ENCODE peak calls at places on chromosomes 6 and 20, in six cellular contexts. One of them, this sample, is unnamed.

GRCh38 chr6:86775893-86776292 is 161.4 kb upstream of the HTR1E start:
- DNase-seq in IMR-90: no peak
- DNase-seq in H1: no peak
- DNase-seq in mesendoderm: no peak
- DNase-seq in neuronal stem cell: no peak
- DNase-seq in trophoblast cell: no peak
- DNase-seq in this sample: no peak

GRCh38 chr20:62961310-62961783 is 8.8 kb downstream of the SLC17A9 start:
- DNase-seq in IMR-90: no peak
- DNase-seq in H1: no peak
- DNase-seq in mesendoderm: no peak
- DNase-seq in neuronal stem cell: no peak
- DNase-seq in trophoblast cell: no peak
- DNase-seq in this sample: no peak

GRCh38 chr6:36856277-36856676 is 17.0 kb upstream of the CPNE5 start:
- DNase-seq in IMR-90: no peak
- DNase-seq in H1: no peak
- DNase-seq in mesendoderm: no peak
- DNase-seq in neuronal stem cell: no peak
- DNase-seq in trophoblast cell: no peak
- DNase-seq in this sample: no peak

GRCh38 chr6:37793067-37793466 is 26.5 kb upstream of the ZFAND3 start:
- DNase-seq in IMR-90: no peak
- DNase-seq in H1: no peak
- DNase-seq in mesendoderm: peak; percentile 56
- DNase-seq in neuronal stem cell: no peak
- DNase-seq in trophoblast cell: peak; percentile 95
- DNase-seq in this sample: peak; percentile 48

GRCh38 chr20:10448270-10449156 is 13.4 kb downstream of the SLX4IP start:
- DNase-seq in IMR-90: peak; percentile 48
- DNase-seq in H1: no peak
- DNase-seq in mesendoderm: no peak
- DNase-seq in neuronal stem cell: no peak
- DNase-seq in trophoblast cell: no peak
- DNase-seq in this sample: no peak

GRCh38 chr6:62803094-62803493 is 408.2 kb upstream of the FKBP1C start:
- DNase-seq in IMR-90: no peak
- DNase-seq in H1: no peak
- DNase-seq in mesendoderm: peak; percentile 84
- DNase-seq in neuronal stem cell: no peak
- DNase-seq in trophoblast cell: no peak
- DNase-seq in this sample: no peak

GRCh38 chr6:31246051-31246495 is 25.8 kb downstream of the HLA-C start:
- DNase-seq in IMR-90: peak; percentile 84
- DNase-seq in H1: no peak
- DNase-seq in mesendoderm: peak; percentile 87
- DNase-seq in neuronal stem cell: no peak
- DNase-seq in trophoblast cell: no peak
- DNase-seq in this sample: peak; percentile 69

GRCh38 chr6:72418495-72418894 is 203.4 kb upstream of the KCNQ5 start:
- DNase-seq in IMR-90: peak; percentile 89
- DNase-seq in H1: no peak
- DNase-seq in mesendoderm: peak; percentile 6
- DNase-seq in neuronal stem cell: peak; percentile 9
- DNase-seq in trophoblast cell: no peak
- DNase-seq in this sample: peak; percentile 61

GRCh38 chr6:135675862-135676261 is 175.6 kb upstream of the PDE7B start:
- DNase-seq in IMR-90: peak; percentile 41
- DNase-seq in H1: no peak
- DNase-seq in mesendoderm: peak; percentile 82
- DNase-seq in neuronal stem cell: peak; percentile 56
- DNase-seq in trophoblast cell: peak; percentile 7
- DNase-seq in this sample: peak; percentile 56

DNA sequence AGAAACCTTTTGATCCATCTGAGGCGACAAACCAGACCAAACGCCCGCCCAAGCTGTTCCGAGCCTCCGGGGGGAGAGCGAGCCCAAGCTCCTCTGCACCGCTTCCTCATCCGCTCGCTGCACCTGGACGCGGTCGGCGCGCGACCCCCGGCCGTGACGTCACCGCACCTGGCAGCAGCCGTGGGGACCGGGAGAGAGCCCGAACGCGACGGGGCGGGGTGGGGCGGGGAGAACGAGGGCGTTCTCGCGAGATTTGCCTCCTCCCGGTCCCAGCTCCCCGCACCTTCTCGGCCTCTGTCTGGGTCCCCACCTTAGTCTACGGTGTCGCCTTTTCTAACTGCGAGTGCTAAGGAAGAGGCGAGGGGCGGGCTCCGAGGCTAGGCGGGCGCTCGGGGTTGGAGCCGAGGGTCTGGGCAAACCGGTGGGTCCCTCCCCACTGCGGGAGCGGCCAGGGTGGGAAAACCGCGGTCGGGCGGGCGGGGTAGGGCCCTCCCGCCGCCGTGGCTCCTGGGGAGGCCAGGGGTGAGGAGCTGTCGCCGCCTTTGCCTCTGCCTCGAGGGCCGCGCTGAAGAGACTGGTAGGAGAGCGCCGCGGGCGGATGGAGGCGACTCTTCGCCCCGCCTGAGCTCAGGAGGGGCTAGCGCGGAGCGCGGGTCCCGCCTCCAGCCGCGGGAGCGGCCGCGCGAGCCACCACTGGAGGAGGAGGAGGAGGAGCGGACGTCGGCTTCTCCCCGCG is at the start of gene CD2AP:
- DNase-seq in IMR-90: peak; percentile 74
- DNase-seq in H1: peak; percentile 83
- DNase-seq in mesendoderm: peak; percentile 97
- DNase-seq in neuronal stem cell: peak; percentile 88
- DNase-seq in trophoblast cell: peak; percentile 82
- DNase-seq in this sample: peak; percentile 88
- H2BK120ac ChIP-seq in IMR-90: peak within 1 kb of the TSS; percentile 80
- H2BK120ac ChIP-seq in H1: no peak within 1 kb of the TSS
- H2BK120ac ChIP-seq in mesendoderm: peak within 1 kb of the TSS; percentile 50
- H2BK120ac ChIP-seq in neuronal stem cell: peak within 1 kb of the TSS; percentile 96
- H2BK120ac ChIP-seq in trophoblast cell: peak within 1 kb of the TSS; percentile 95
- H2BK120ac ChIP-seq in this sample: peak within 1 kb of the TSS; percentile 80

GRCh38 chr20:38164069-38164468 is 1.0 kb downstream of the TGM2 start:
- DNase-seq in IMR-90: no peak
- DNase-seq in H1: no peak
- DNase-seq in mesendoderm: no peak
- DNase-seq in neuronal stem cell: no peak
- DNase-seq in trophoblast cell: no peak
- DNase-seq in this sample: no peak
- H3K4me3 ChIP-seq in IMR-90: peak overlapping the region; percentile 50
- H3K4me3 ChIP-seq in H1: no peak overlapping the region
- H3K4me3 ChIP-seq in mesendoderm: no peak overlapping the region
- H3K4me3 ChIP-seq in neuronal stem cell: no peak overlapping the region
- H3K4me3 ChIP-seq in trophoblast cell: peak overlapping the region; percentile 45
- H3K4me3 ChIP-seq in this sample: peak overlapping the region; percentile 30

GRCh38 chr20:51818479-51819008 is 16.2 kb upstream of the SALL4 start:
- DNase-seq in IMR-90: no peak
- DNase-seq in H1: no peak
- DNase-seq in mesendoderm: no peak
- DNase-seq in neuronal stem cell: no peak
- DNase-seq in trophoblast cell: no peak
- DNase-seq in this sample: no peak
- H2BK120ac ChIP-seq in IMR-90: no peak overlapping the region
- H2BK120ac ChIP-seq in H1: no peak overlapping the region
- H2BK120ac ChIP-seq in mesendoderm: no peak overlapping the region
- H2BK120ac ChIP-seq in neuronal stem cell: no peak overlapping the region
- H2BK120ac ChIP-seq in trophoblast cell: no peak overlapping the region
- H2BK120ac ChIP-seq in this sample: no peak overlapping the region

GRCh38 chr6:42140756-42141602 is 1.4 kb downstream of the C6orf132 start:
- DNase-seq in IMR-90: no peak
- DNase-seq in H1: no peak
- DNase-seq in mesendoderm: no peak
- DNase-seq in neuronal stem cell: no peak
- DNase-seq in trophoblast cell: no peak
- DNase-seq in this sample: peak; percentile 27

GRCh38 chr6:42138630-42139619 is 3.5 kb downstream of the C6orf132 start:
- DNase-seq in IMR-90: peak; percentile 42
- DNase-seq in H1: no peak
- DNase-seq in mesendoderm: peak; percentile 85
- DNase-seq in neuronal stem cell: peak; percentile 58
- DNase-seq in trophoblast cell: no peak
- DNase-seq in this sample: peak; percentile 60

GRCh38 chr6:42141603-42142117 is 760 bp downstream of the C6orf132 start:
- DNase-seq in IMR-90: no peak
- DNase-seq in H1: no peak
- DNase-seq in mesendoderm: peak; percentile 49
- DNase-seq in neuronal stem cell: no peak
- DNase-seq in trophoblast cell: no peak
- DNase-seq in this sample: no peak

GRCh38 chr6:42140051-42140450 is 2.4 kb downstream of the C6orf132 start:
- DNase-seq in IMR-90: no peak
- DNase-seq in H1: no peak
- DNase-seq in mesendoderm: no peak
- DNase-seq in neuronal stem cell: no peak
- DNase-seq in trophoblast cell: no peak
- DNase-seq in this sample: peak; percentile 36

DNA sequence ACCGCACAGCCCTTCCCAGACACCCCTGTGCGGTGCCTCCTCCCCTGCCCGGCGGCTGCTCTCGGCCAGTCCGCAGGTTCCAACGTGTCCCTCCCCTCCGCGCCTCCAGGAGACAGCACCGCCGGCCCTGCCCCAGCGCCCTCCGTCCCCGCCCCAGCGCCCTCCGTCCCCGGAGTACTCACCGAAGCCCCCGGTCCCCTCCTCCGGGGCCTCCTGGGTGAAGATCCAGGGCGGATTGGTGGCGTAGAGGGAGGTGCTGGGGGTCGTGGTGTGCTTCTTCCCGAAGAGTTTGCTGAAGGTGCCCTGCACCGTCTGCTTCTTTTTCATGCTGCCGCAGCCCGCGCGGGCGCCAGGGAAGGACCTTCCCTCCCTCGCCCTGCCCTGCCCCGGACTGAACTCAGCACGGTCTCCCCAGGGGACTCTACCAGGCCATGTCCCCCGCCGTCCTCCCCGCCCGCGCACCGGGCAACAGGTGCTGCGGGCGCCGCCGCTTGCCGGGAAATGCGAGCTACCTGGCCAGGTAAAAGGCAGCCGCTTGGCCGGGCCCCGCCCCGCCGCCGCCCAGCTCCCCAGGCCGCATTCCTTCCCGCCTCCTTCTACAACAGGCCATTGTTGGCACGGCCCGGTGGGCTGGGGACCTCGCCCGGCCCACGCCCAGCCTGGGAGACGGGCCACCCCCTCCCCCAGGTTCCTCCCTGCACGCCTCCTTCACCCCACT is at the start of gene C6orf132:
- DNase-seq in IMR-90: no peak
- DNase-seq in H1: peak; percentile 46
- DNase-seq in mesendoderm: peak; percentile 74
- DNase-seq in neuronal stem cell: no peak
- DNase-seq in trophoblast cell: peak; percentile 84
- DNase-seq in this sample: peak; percentile 51
- H3K4me3 ChIP-seq in IMR-90: peak within 1 kb of the TSS; percentile 49
- H3K4me3 ChIP-seq in H1: peak within 1 kb of the TSS; percentile 94
- H3K4me3 ChIP-seq in mesendoderm: peak within 1 kb of the TSS; percentile 91
- H3K4me3 ChIP-seq in neuronal stem cell: peak within 1 kb of the TSS; percentile 82
- H3K4me3 ChIP-seq in trophoblast cell: peak within 1 kb of the TSS; percentile 79
- H3K4me3 ChIP-seq in this sample: peak within 1 kb of the TSS; percentile 84

GRCh38 chr6:109910571-109910970 is 67.5 kb upstream of the GPR6 start:
- DNase-seq in IMR-90: no peak
- DNase-seq in H1: no peak
- DNase-seq in mesendoderm: no peak
- DNase-seq in neuronal stem cell: no peak
- DNase-seq in trophoblast cell: no peak
- DNase-seq in this sample: no peak

GRCh38 chr6:109916759-109917158 is 61.4 kb upstream of the GPR6 start:
- DNase-seq in IMR-90: no peak
- DNase-seq in H1: no peak
- DNase-seq in mesendoderm: no peak
- DNase-seq in neuronal stem cell: no peak
- DNase-seq in trophoblast cell: no peak
- DNase-seq in this sample: no peak

GRCh38 chr6:109912136-109912535 is 66.0 kb upstream of the GPR6 start:
- DNase-seq in IMR-90: no peak
- DNase-seq in H1: no peak
- DNase-seq in mesendoderm: no peak
- DNase-seq in neuronal stem cell: no peak
- DNase-seq in trophoblast cell: no peak
- DNase-seq in this sample: no peak
- H2BK120ac ChIP-seq in IMR-90: no peak overlapping the region
- H2BK120ac ChIP-seq in H1: no peak overlapping the region
- H2BK120ac ChIP-seq in mesendoderm: no peak overlapping the region
- H2BK120ac ChIP-seq in neuronal stem cell: no peak overlapping the region
- H2BK120ac ChIP-seq in trophoblast cell: no peak overlapping the region
- H2BK120ac ChIP-seq in this sample: no peak overlapping the region

GRCh38 chr20:50932016-50932338 is 740 bp upstream of the ADNP start:
- DNase-seq in IMR-90: no peak
- DNase-seq in H1: no peak
- DNase-seq in mesendoderm: no peak
- DNase-seq in neuronal stem cell: no peak
- DNase-seq in trophoblast cell: no peak
- DNase-seq in this sample: no peak
- H3K4me3 ChIP-seq in IMR-90: no peak overlapping the region
- H3K4me3 ChIP-seq in H1: no peak overlapping the region
- H3K4me3 ChIP-seq in mesendoderm: no peak overlapping the region
- H3K4me3 ChIP-seq in neuronal stem cell: no peak overlapping the region
- H3K4me3 ChIP-seq in trophoblast cell: no peak overlapping the region
- H3K4me3 ChIP-seq in this sample: peak overlapping the region; percentile 99

GRCh38 chr6:133062702-133063319 is 178.3 kb upstream of the EYA4 start:
- DNase-seq in IMR-90: peak; percentile 30
- DNase-seq in H1: no peak
- DNase-seq in mesendoderm: no peak
- DNase-seq in neuronal stem cell: no peak
- DNase-seq in trophoblast cell: no peak
- DNase-seq in this sample: no peak

GRCh38 chr6:133062077-133062476 is 179.1 kb upstream of the EYA4 start:
- DNase-seq in IMR-90: peak; percentile 100
- DNase-seq in H1: no peak
- DNase-seq in mesendoderm: no peak
- DNase-seq in neuronal stem cell: no peak
- DNase-seq in trophoblast cell: no peak
- DNase-seq in this sample: peak; percentile 39

GRCh38 chr6:133070410-133071043 is 170.6 kb upstream of the EYA4 start:
- DNase-seq in IMR-90: no peak
- DNase-seq in H1: no peak
- DNase-seq in mesendoderm: no peak
- DNase-seq in neuronal stem cell: no peak
- DNase-seq in trophoblast cell: no peak
- DNase-seq in this sample: no peak

DNA sequence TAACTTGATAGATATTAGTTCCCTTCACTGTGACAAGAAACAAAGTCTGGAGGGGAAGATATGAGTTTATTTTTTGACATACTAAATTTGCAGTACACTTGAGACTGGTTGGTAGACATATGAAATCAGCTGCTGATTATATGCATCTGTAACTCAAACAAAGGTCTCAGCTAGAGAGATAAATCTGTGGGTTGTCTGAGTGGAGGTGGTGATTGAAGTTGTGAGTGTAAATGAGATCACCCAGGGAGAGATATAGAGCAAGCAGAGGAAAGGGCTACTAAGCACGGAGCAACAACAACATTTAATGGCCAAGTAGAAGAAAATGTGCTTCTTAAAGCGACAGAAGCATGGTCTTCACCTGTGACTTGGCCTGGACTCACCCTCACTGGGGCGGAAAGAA is 173.2 kb upstream of the EYA4 start:
- DNase-seq in IMR-90: no peak
- DNase-seq in H1: no peak
- DNase-seq in mesendoderm: peak; percentile 33
- DNase-seq in neuronal stem cell: no peak
- DNase-seq in trophoblast cell: no peak
- DNase-seq in this sample: no peak
- H2BK120ac ChIP-seq in IMR-90: no peak overlapping the region
- H2BK120ac ChIP-seq in H1: no peak overlapping the region
- H2BK120ac ChIP-seq in mesendoderm: no peak overlapping the region
- H2BK120ac ChIP-seq in neuronal stem cell: no peak overlapping the region
- H2BK120ac ChIP-seq in trophoblast cell: no peak overlapping the region
- H2BK120ac ChIP-seq in this sample: no peak overlapping the region